ENCODE peak calls at places on chromosomes 13 and 19, in eight cellular contexts. One of them, this sample, is unnamed.

GRCh38 chr13:98508280-98509074 is 68.4 kb downstream of the STK24 start:
- DNase-seq in upper lobe of right lung: no peak
- DNase-seq in A549: no peak
- DNase-seq in substantia nigra: no peak
- DNase-seq in fibroblast of lung: peak
- DNase-seq in CD4-positive, alpha-beta T cell: no peak
- DNase-seq in hepatocyte: no peak
- DNase-seq in PC-3: no peak
- DNase-seq in this sample: peak

GRCh38 chr19:18322318-18322758 is 538 bp downstream of the LSM4 start:
- DNase-seq in upper lobe of right lung: no peak
- DNase-seq in A549: peak
- DNase-seq in substantia nigra: no peak
- DNase-seq in fibroblast of lung: peak
- DNase-seq in CD4-positive, alpha-beta T cell: no peak
- DNase-seq in hepatocyte: peak
- DNase-seq in PC-3: peak
- DNase-seq in this sample: no peak

GRCh38 chr19:10454267-10454666 is 33.9 kb downstream of the PDE4A start:
- DNase-seq in upper lobe of right lung: no peak
- DNase-seq in A549: no peak
- DNase-seq in substantia nigra: no peak
- DNase-seq in fibroblast of lung: no peak
- DNase-seq in CD4-positive, alpha-beta T cell: no peak
- DNase-seq in hepatocyte: no peak
- DNase-seq in PC-3: peak
- DNase-seq in this sample: no peak

GRCh38 chr13:114272977-114273376 is 8.4 kb upstream of the UPF3A start:
- DNase-seq in upper lobe of right lung: no peak
- DNase-seq in A549: no peak
- DNase-seq in substantia nigra: no peak
- DNase-seq in fibroblast of lung: no peak
- DNase-seq in CD4-positive, alpha-beta T cell: no peak
- DNase-seq in hepatocyte: no peak
- DNase-seq in PC-3: no peak
- DNase-seq in this sample: no peak

GRCh38 chr19:11781295-11782057 is 14.7 kb downstream of the ZNF441 start:
- DNase-seq in upper lobe of right lung: no peak
- DNase-seq in A549: no peak
- DNase-seq in substantia nigra: no peak
- DNase-seq in fibroblast of lung: peak
- DNase-seq in CD4-positive, alpha-beta T cell: no peak
- DNase-seq in hepatocyte: no peak
- DNase-seq in PC-3: no peak
- DNase-seq in this sample: no peak

GRCh38 chr19:10871711-10872550 is 578 bp downstream of the CARM1 start:
- DNase-seq in upper lobe of right lung: peak
- DNase-seq in A549: no peak
- DNase-seq in substantia nigra: no peak
- DNase-seq in fibroblast of lung: no peak
- DNase-seq in CD4-positive, alpha-beta T cell: peak
- DNase-seq in hepatocyte: peak
- DNase-seq in PC-3: peak
- DNase-seq in this sample: no peak

GRCh38 chr19:37925212-37925611 is 18.2 kb downstream of the SIPA1L3 start:
- DNase-seq in upper lobe of right lung: no peak
- DNase-seq in A549: no peak
- DNase-seq in substantia nigra: no peak
- DNase-seq in fibroblast of lung: no peak
- DNase-seq in CD4-positive, alpha-beta T cell: no peak
- DNase-seq in hepatocyte: no peak
- DNase-seq in PC-3: no peak
- DNase-seq in this sample: no peak

GRCh38 chr19:7648265-7649014 is 11.5 kb downstream of the STXBP2 start:
- DNase-seq in upper lobe of right lung: no peak
- DNase-seq in A549: no peak
- DNase-seq in substantia nigra: no peak
- DNase-seq in fibroblast of lung: no peak
- DNase-seq in CD4-positive, alpha-beta T cell: no peak
- DNase-seq in hepatocyte: no peak
- DNase-seq in PC-3: no peak
- DNase-seq in this sample: no peak

GRCh38 chr13:70310720-70311119 is 202.5 kb upstream of the KLHL1 start:
- DNase-seq in upper lobe of right lung: no peak
- DNase-seq in A549: no peak
- DNase-seq in substantia nigra: no peak
- DNase-seq in fibroblast of lung: peak
- DNase-seq in CD4-positive, alpha-beta T cell: no peak
- DNase-seq in hepatocyte: peak
- DNase-seq in PC-3: peak
- DNase-seq in this sample: no peak

GRCh38 chr19:9128171-9128570 is 1.4 kb upstream of the OR7G3 start:
- DNase-seq in upper lobe of right lung: no peak
- DNase-seq in A549: no peak
- DNase-seq in substantia nigra: no peak
- DNase-seq in fibroblast of lung: no peak
- DNase-seq in CD4-positive, alpha-beta T cell: no peak
- DNase-seq in hepatocyte: no peak
- DNase-seq in PC-3: peak
- DNase-seq in this sample: no peak

GRCh38 chr13:47233734-47234133 is 336.9 kb upstream of the HTR2A start:
- DNase-seq in upper lobe of right lung: no peak
- DNase-seq in A549: no peak
- DNase-seq in substantia nigra: no peak
- DNase-seq in fibroblast of lung: no peak
- DNase-seq in CD4-positive, alpha-beta T cell: no peak
- DNase-seq in hepatocyte: no peak
- DNase-seq in PC-3: no peak
- DNase-seq in this sample: no peak

GRCh38 chr13:113120300-113121182 is 2.1 kb upstream of the F10 start:
- DNase-seq in upper lobe of right lung: no peak
- DNase-seq in A549: no peak
- DNase-seq in substantia nigra: no peak
- DNase-seq in fibroblast of lung: no peak
- DNase-seq in CD4-positive, alpha-beta T cell: no peak
- DNase-seq in hepatocyte: no peak
- DNase-seq in PC-3: no peak
- DNase-seq in this sample: no peak

GRCh38 chr19:33324628-33325027 is 22.3 kb upstream of the CEBPA start:
- DNase-seq in upper lobe of right lung: no peak
- DNase-seq in A549: no peak
- DNase-seq in substantia nigra: no peak
- DNase-seq in fibroblast of lung: no peak
- DNase-seq in CD4-positive, alpha-beta T cell: no peak
- DNase-seq in hepatocyte: no peak
- DNase-seq in PC-3: no peak
- DNase-seq in this sample: no peak

GRCh38 chr19:55690769-55691545 is 15.9 kb downstream of the EPN1 start:
- DNase-seq in upper lobe of right lung: peak
- DNase-seq in A549: no peak
- DNase-seq in substantia nigra: no peak
- DNase-seq in fibroblast of lung: no peak
- DNase-seq in CD4-positive, alpha-beta T cell: no peak
- DNase-seq in hepatocyte: no peak
- DNase-seq in PC-3: no peak
- DNase-seq in this sample: no peak

GRCh38 chr19:51386882-51387520 is 773 bp downstream of the LIM2 start:
- DNase-seq in upper lobe of right lung: no peak
- DNase-seq in A549: no peak
- DNase-seq in substantia nigra: no peak
- DNase-seq in fibroblast of lung: no peak
- DNase-seq in CD4-positive, alpha-beta T cell: no peak
- DNase-seq in hepatocyte: no peak
- DNase-seq in PC-3: no peak
- DNase-seq in this sample: no peak

GRCh38 chr19:29810504-29810871 is 1.3 kb upstream of the CCNE1 start:
- DNase-seq in upper lobe of right lung: no peak
- DNase-seq in A549: no peak
- DNase-seq in substantia nigra: no peak
- DNase-seq in fibroblast of lung: peak
- DNase-seq in CD4-positive, alpha-beta T cell: no peak
- DNase-seq in hepatocyte: peak
- DNase-seq in PC-3: peak
- DNase-seq in this sample: no peak

GRCh38 chr13:74979703-74980102 is 502.3 kb downstream of the TBC1D4 start:
- DNase-seq in upper lobe of right lung: no peak
- DNase-seq in A549: no peak
- DNase-seq in substantia nigra: no peak
- DNase-seq in fibroblast of lung: no peak
- DNase-seq in CD4-positive, alpha-beta T cell: no peak
- DNase-seq in hepatocyte: no peak
- DNase-seq in PC-3: peak
- DNase-seq in this sample: no peak

GRCh38 chr13:22278336-22278929 is 607.6 kb downstream of the FGF9 start:
- DNase-seq in upper lobe of right lung: no peak
- DNase-seq in A549: no peak
- DNase-seq in substantia nigra: no peak
- DNase-seq in fibroblast of lung: no peak
- DNase-seq in CD4-positive, alpha-beta T cell: peak
- DNase-seq in hepatocyte: peak
- DNase-seq in PC-3: peak
- DNase-seq in this sample: peak

GRCh38 chr13:26708007-26708297 is 52.6 kb downstream of the GPR12 start:
- DNase-seq in upper lobe of right lung: no peak
- DNase-seq in A549: no peak
- DNase-seq in substantia nigra: no peak
- DNase-seq in fibroblast of lung: no peak
- DNase-seq in CD4-positive, alpha-beta T cell: no peak
- DNase-seq in hepatocyte: no peak
- DNase-seq in PC-3: no peak
- DNase-seq in this sample: no peak

GRCh38 chr13:109212630-109213029 is 573.8 kb downstream of the IRS2 start:
- DNase-seq in upper lobe of right lung: no peak
- DNase-seq in A549: no peak
- DNase-seq in substantia nigra: no peak
- DNase-seq in fibroblast of lung: no peak
- DNase-seq in CD4-positive, alpha-beta T cell: no peak
- DNase-seq in hepatocyte: no peak
- DNase-seq in PC-3: no peak
- DNase-seq in this sample: no peak

GRCh38 chr19:19661675-19662251 is 1.7 kb downstream of the ATP13A1 start:
- DNase-seq in upper lobe of right lung: no peak
- DNase-seq in A549: no peak
- DNase-seq in substantia nigra: no peak
- DNase-seq in fibroblast of lung: no peak
- DNase-seq in CD4-positive, alpha-beta T cell: no peak
- DNase-seq in hepatocyte: no peak
- DNase-seq in PC-3: no peak
- DNase-seq in this sample: no peak

GRCh38 chr13:69319659-69320058 is 788.0 kb upstream of the ATXN8OS start:
- DNase-seq in upper lobe of right lung: no peak
- DNase-seq in A549: no peak
- DNase-seq in substantia nigra: no peak
- DNase-seq in fibroblast of lung: peak
- DNase-seq in CD4-positive, alpha-beta T cell: no peak
- DNase-seq in hepatocyte: no peak
- DNase-seq in PC-3: no peak
- DNase-seq in this sample: no peak

GRCh38 chr19:29385191-29385795 is 140.5 kb upstream of the VSTM2B start:
- DNase-seq in upper lobe of right lung: no peak
- DNase-seq in A549: no peak
- DNase-seq in substantia nigra: no peak
- DNase-seq in fibroblast of lung: no peak
- DNase-seq in CD4-positive, alpha-beta T cell: no peak
- DNase-seq in hepatocyte: no peak
- DNase-seq in PC-3: no peak
- DNase-seq in this sample: no peak

DNA sequence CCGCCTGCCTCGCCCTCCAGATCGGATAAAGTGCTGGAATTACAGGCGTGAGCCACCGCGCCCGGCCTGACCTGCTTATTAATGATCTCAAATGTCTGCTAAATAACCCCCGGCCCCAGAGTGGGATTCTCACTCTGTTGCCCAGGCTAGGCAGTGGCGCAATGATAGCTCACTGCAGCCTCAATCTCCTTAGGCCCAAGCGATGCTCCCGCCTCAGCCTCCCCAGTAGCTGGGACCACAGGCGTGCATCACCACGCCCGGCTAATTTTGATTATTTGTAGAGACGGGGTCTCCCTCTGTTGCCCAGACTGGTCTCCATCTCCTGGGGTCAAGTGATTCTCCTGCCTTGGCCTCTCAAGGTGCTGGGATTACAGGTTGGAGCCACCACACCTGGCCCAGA is 626 bp upstream of the ATP5F1D start:
- DNase-seq in upper lobe of right lung: no peak
- DNase-seq in A549: no peak
- DNase-seq in substantia nigra: no peak
- DNase-seq in fibroblast of lung: no peak
- DNase-seq in CD4-positive, alpha-beta T cell: no peak
- DNase-seq in hepatocyte: no peak
- DNase-seq in PC-3: no peak
- DNase-seq in this sample: no peak
- H3K27ac ChIP-seq in upper lobe of right lung: no peak
- H3K27ac ChIP-seq in A549: peak
- H3K27ac ChIP-seq in substantia nigra: peak
- H3K27ac ChIP-seq in fibroblast of lung: peak
- H3K27ac ChIP-seq in CD4-positive, alpha-beta T cell: no peak
- H3K27ac ChIP-seq in hepatocyte: peak
- H3K27ac ChIP-seq in PC-3: no peak
- H3K27ac ChIP-seq in this sample: peak

GRCh38 chr13:80654638-80655249 is 313.8 kb upstream of the SPRY2 start:
- DNase-seq in upper lobe of right lung: peak
- DNase-seq in A549: no peak
- DNase-seq in substantia nigra: no peak
- DNase-seq in fibroblast of lung: no peak
- DNase-seq in CD4-positive, alpha-beta T cell: no peak
- DNase-seq in hepatocyte: no peak
- DNase-seq in PC-3: no peak
- DNase-seq in this sample: no peak
- H3K27ac ChIP-seq in upper lobe of right lung: no peak
- H3K27ac ChIP-seq in A549: no peak
- H3K27ac ChIP-seq in substantia nigra: no peak
- H3K27ac ChIP-seq in fibroblast of lung: no peak
- H3K27ac ChIP-seq in CD4-positive, alpha-beta T cell: no peak
- H3K27ac ChIP-seq in hepatocyte: no peak
- H3K27ac ChIP-seq in PC-3: no peak
- H3K27ac ChIP-seq in this sample: no peak

GRCh38 chr19:14433454-14434156 is 499 bp downstream of the PKN1 start:
- DNase-seq in upper lobe of right lung: peak
- DNase-seq in A549: no peak
- DNase-seq in substantia nigra: no peak
- DNase-seq in fibroblast of lung: no peak
- DNase-seq in CD4-positive, alpha-beta T cell: peak
- DNase-seq in hepatocyte: peak
- DNase-seq in PC-3: peak
- DNase-seq in this sample: no peak
- H3K27ac ChIP-seq in upper lobe of right lung: peak
- H3K27ac ChIP-seq in A549: peak
- H3K27ac ChIP-seq in substantia nigra: peak
- H3K27ac ChIP-seq in fibroblast of lung: peak
- H3K27ac ChIP-seq in CD4-positive, alpha-beta T cell: peak
- H3K27ac ChIP-seq in hepatocyte: peak
- H3K27ac ChIP-seq in PC-3: peak
- H3K27ac ChIP-seq in this sample: no peak

DNA sequence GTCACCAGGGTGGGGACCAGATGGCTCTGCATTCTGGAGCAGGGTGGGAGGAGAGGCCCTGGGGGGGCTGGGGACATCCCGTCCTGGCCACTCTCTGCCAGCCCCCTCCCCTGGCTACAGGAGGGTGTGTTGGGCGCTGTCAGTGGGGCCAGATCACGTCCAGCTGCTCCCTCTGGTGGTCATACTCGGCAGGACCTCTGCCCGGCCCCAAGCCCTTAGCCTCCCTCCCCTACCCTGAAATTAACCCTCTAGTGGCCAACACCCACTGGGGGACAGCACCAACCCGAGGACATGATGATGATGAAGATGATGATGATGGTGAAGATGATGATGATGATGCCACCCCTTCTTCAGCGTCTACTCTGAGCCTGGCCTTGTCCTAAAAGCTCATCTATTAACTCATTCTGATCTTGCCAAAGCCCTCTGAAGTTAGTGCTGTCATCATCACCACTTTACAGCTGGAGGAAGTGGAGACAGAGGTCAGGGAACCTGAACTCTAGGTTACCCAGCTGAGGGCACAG is 590 bp upstream of the LGI4 start:
- DNase-seq in upper lobe of right lung: peak
- DNase-seq in A549: peak
- DNase-seq in substantia nigra: peak
- DNase-seq in fibroblast of lung: peak
- DNase-seq in CD4-positive, alpha-beta T cell: peak
- DNase-seq in hepatocyte: peak
- DNase-seq in PC-3: peak
- DNase-seq in this sample: no peak
- H3K27ac ChIP-seq in upper lobe of right lung: peak
- H3K27ac ChIP-seq in A549: no peak
- H3K27ac ChIP-seq in substantia nigra: peak
- H3K27ac ChIP-seq in fibroblast of lung: no peak
- H3K27ac ChIP-seq in CD4-positive, alpha-beta T cell: no peak
- H3K27ac ChIP-seq in hepatocyte: peak
- H3K27ac ChIP-seq in PC-3: no peak
- H3K27ac ChIP-seq in this sample: no peak

This sample was measured in AG04450.